ENCODE peak calls at places on chromosomes 5 and 9, in eight cellular contexts. One of them, this sample, is unnamed.

GRCh38 chr5:133859073-133859472 is 109.4 kb downstream of the C5orf15 start:
- DNase-seq in progenitor cell of endocrine pancreas: no peak
- DNase-seq in mesendoderm: no peak
- DNase-seq in lung microvascular endothelial cell: no peak
- DNase-seq in HFFc6: no peak
- DNase-seq in transverse colon: no peak
- DNase-seq in stimulated activated CD4-positive, alpha-beta T cell treated with anti-CD3 and anti-CD28 coated beads, Interleukin-2, amount 100 ng/mL, for 4 hours: no peak
- DNase-seq in nucleus accumbens: no peak
- DNase-seq in this sample: no peak

GRCh38 chr9:113931140-113931539 is 55.0 kb downstream of the ZNF618 start:
- DNase-seq in progenitor cell of endocrine pancreas: no peak
- DNase-seq in mesendoderm: no peak
- DNase-seq in lung microvascular endothelial cell: no peak
- DNase-seq in HFFc6: no peak
- DNase-seq in transverse colon: no peak
- DNase-seq in stimulated activated CD4-positive, alpha-beta T cell treated with anti-CD3 and anti-CD28 coated beads, Interleukin-2, amount 100 ng/mL, for 4 hours: no peak
- DNase-seq in nucleus accumbens: no peak
- DNase-seq in this sample: no peak

GRCh38 chr5:27038476-27038875 is at the start of gene CDH9:
- DNase-seq in progenitor cell of endocrine pancreas: no peak
- DNase-seq in mesendoderm: peak; percentile 10
- DNase-seq in lung microvascular endothelial cell: no peak
- DNase-seq in HFFc6: no peak
- DNase-seq in transverse colon: no peak
- DNase-seq in stimulated activated CD4-positive, alpha-beta T cell treated with anti-CD3 and anti-CD28 coated beads, Interleukin-2, amount 100 ng/mL, for 4 hours: no peak
- DNase-seq in nucleus accumbens: no peak
- DNase-seq in this sample: no peak

GRCh38 chr9:75889977-75890540 is 414 bp upstream of the PCSK5 start:
- DNase-seq in progenitor cell of endocrine pancreas: no peak
- DNase-seq in mesendoderm: no peak
- DNase-seq in lung microvascular endothelial cell: peak; percentile 44
- DNase-seq in HFFc6: peak; percentile 41
- DNase-seq in transverse colon: peak; percentile 60
- DNase-seq in stimulated activated CD4-positive, alpha-beta T cell treated with anti-CD3 and anti-CD28 coated beads, Interleukin-2, amount 100 ng/mL, for 4 hours: no peak
- DNase-seq in nucleus accumbens: no peak
- DNase-seq in this sample: no peak

GRCh38 chr5:154995679-154996078 is 17.9 kb upstream of the KIF4B start:
- DNase-seq in progenitor cell of endocrine pancreas: no peak
- DNase-seq in mesendoderm: peak; percentile 72
- DNase-seq in lung microvascular endothelial cell: peak; percentile 46
- DNase-seq in HFFc6: no peak
- DNase-seq in transverse colon: no peak
- DNase-seq in stimulated activated CD4-positive, alpha-beta T cell treated with anti-CD3 and anti-CD28 coated beads, Interleukin-2, amount 100 ng/mL, for 4 hours: no peak
- DNase-seq in nucleus accumbens: no peak
- DNase-seq in this sample: no peak

GRCh38 chr5:15938186-15938585 is 241.4 kb downstream of the MARCHF11 start:
- DNase-seq in progenitor cell of endocrine pancreas: no peak
- DNase-seq in mesendoderm: no peak
- DNase-seq in lung microvascular endothelial cell: no peak
- DNase-seq in HFFc6: no peak
- DNase-seq in transverse colon: no peak
- DNase-seq in stimulated activated CD4-positive, alpha-beta T cell treated with anti-CD3 and anti-CD28 coated beads, Interleukin-2, amount 100 ng/mL, for 4 hours: no peak
- DNase-seq in nucleus accumbens: no peak
- DNase-seq in this sample: no peak

GRCh38 chr5:180825768-180826525 is 23.3 kb upstream of the MGAT1 start:
- DNase-seq in progenitor cell of endocrine pancreas: no peak
- DNase-seq in mesendoderm: no peak
- DNase-seq in lung microvascular endothelial cell: peak; percentile 82
- DNase-seq in HFFc6: peak; percentile 81
- DNase-seq in transverse colon: peak; percentile 65
- DNase-seq in stimulated activated CD4-positive, alpha-beta T cell treated with anti-CD3 and anti-CD28 coated beads, Interleukin-2, amount 100 ng/mL, for 4 hours: no peak
- DNase-seq in nucleus accumbens: no peak
- DNase-seq in this sample: no peak

GRCh38 chr9:99113418-99114048 is 8.6 kb downstream of the TGFBR1 start:
- DNase-seq in progenitor cell of endocrine pancreas: no peak
- DNase-seq in mesendoderm: no peak
- DNase-seq in lung microvascular endothelial cell: no peak
- DNase-seq in HFFc6: no peak
- DNase-seq in transverse colon: no peak
- DNase-seq in stimulated activated CD4-positive, alpha-beta T cell treated with anti-CD3 and anti-CD28 coated beads, Interleukin-2, amount 100 ng/mL, for 4 hours: no peak
- DNase-seq in nucleus accumbens: no peak
- DNase-seq in this sample: no peak

GRCh38 chr5:27124590-27124989 is 86.2 kb upstream of the CDH9 start:
- DNase-seq in progenitor cell of endocrine pancreas: no peak
- DNase-seq in mesendoderm: peak; percentile 51
- DNase-seq in lung microvascular endothelial cell: no peak
- DNase-seq in HFFc6: peak; percentile 19
- DNase-seq in transverse colon: no peak
- DNase-seq in stimulated activated CD4-positive, alpha-beta T cell treated with anti-CD3 and anti-CD28 coated beads, Interleukin-2, amount 100 ng/mL, for 4 hours: no peak
- DNase-seq in nucleus accumbens: no peak
- DNase-seq in this sample: no peak

GRCh38 chr9:16782490-16782889 is 88.0 kb downstream of the BNC2 start:
- DNase-seq in progenitor cell of endocrine pancreas: no peak
- DNase-seq in mesendoderm: no peak
- DNase-seq in lung microvascular endothelial cell: no peak
- DNase-seq in HFFc6: no peak
- DNase-seq in transverse colon: no peak
- DNase-seq in stimulated activated CD4-positive, alpha-beta T cell treated with anti-CD3 and anti-CD28 coated beads, Interleukin-2, amount 100 ng/mL, for 4 hours: no peak
- DNase-seq in nucleus accumbens: no peak
- DNase-seq in this sample: no peak

GRCh38 chr5:150604894-150605440 is 35.5 kb upstream of the SYNPO start:
- DNase-seq in progenitor cell of endocrine pancreas: no peak
- DNase-seq in mesendoderm: no peak
- DNase-seq in lung microvascular endothelial cell: no peak
- DNase-seq in HFFc6: no peak
- DNase-seq in transverse colon: no peak
- DNase-seq in stimulated activated CD4-positive, alpha-beta T cell treated with anti-CD3 and anti-CD28 coated beads, Interleukin-2, amount 100 ng/mL, for 4 hours: no peak
- DNase-seq in nucleus accumbens: no peak
- DNase-seq in this sample: no peak

GRCh38 chr5:143094087-143094511 is 309.4 kb downstream of the NR3C1 start:
- DNase-seq in progenitor cell of endocrine pancreas: no peak
- DNase-seq in mesendoderm: peak; percentile 97
- DNase-seq in lung microvascular endothelial cell: no peak
- DNase-seq in HFFc6: no peak
- DNase-seq in transverse colon: no peak
- DNase-seq in stimulated activated CD4-positive, alpha-beta T cell treated with anti-CD3 and anti-CD28 coated beads, Interleukin-2, amount 100 ng/mL, for 4 hours: no peak
- DNase-seq in nucleus accumbens: no peak
- DNase-seq in this sample: no peak

GRCh38 chr5:178435321-178436238 is 154.6 kb downstream of the COL23A1 start:
- DNase-seq in progenitor cell of endocrine pancreas: no peak
- DNase-seq in mesendoderm: no peak
- DNase-seq in lung microvascular endothelial cell: no peak
- DNase-seq in HFFc6: no peak
- DNase-seq in transverse colon: no peak
- DNase-seq in stimulated activated CD4-positive, alpha-beta T cell treated with anti-CD3 and anti-CD28 coated beads, Interleukin-2, amount 100 ng/mL, for 4 hours: no peak
- DNase-seq in nucleus accumbens: no peak
- DNase-seq in this sample: no peak

GRCh38 chr5:152532714-152533113 is 127.6 kb upstream of the NMUR2 start:
- DNase-seq in progenitor cell of endocrine pancreas: no peak
- DNase-seq in mesendoderm: peak; percentile 74
- DNase-seq in lung microvascular endothelial cell: peak; percentile 68
- DNase-seq in HFFc6: peak; percentile 62
- DNase-seq in transverse colon: no peak
- DNase-seq in stimulated activated CD4-positive, alpha-beta T cell treated with anti-CD3 and anti-CD28 coated beads, Interleukin-2, amount 100 ng/mL, for 4 hours: no peak
- DNase-seq in nucleus accumbens: no peak
- DNase-seq in this sample: no peak

GRCh38 chr5:60196382-60197113 is 303.0 kb upstream of the PDE4D start:
- DNase-seq in progenitor cell of endocrine pancreas: no peak
- DNase-seq in mesendoderm: peak; percentile 51
- DNase-seq in lung microvascular endothelial cell: peak; percentile 94
- DNase-seq in HFFc6: peak; percentile 84
- DNase-seq in transverse colon: no peak
- DNase-seq in stimulated activated CD4-positive, alpha-beta T cell treated with anti-CD3 and anti-CD28 coated beads, Interleukin-2, amount 100 ng/mL, for 4 hours: no peak
- DNase-seq in nucleus accumbens: no peak
- DNase-seq in this sample: no peak

GRCh38 chr9:34378376-34379060 is 1.8 kb upstream of the MYORG start:
- DNase-seq in progenitor cell of endocrine pancreas: no peak
- DNase-seq in mesendoderm: no peak
- DNase-seq in lung microvascular endothelial cell: no peak
- DNase-seq in HFFc6: no peak
- DNase-seq in transverse colon: no peak
- DNase-seq in stimulated activated CD4-positive, alpha-beta T cell treated with anti-CD3 and anti-CD28 coated beads, Interleukin-2, amount 100 ng/mL, for 4 hours: no peak
- DNase-seq in nucleus accumbens: no peak
- DNase-seq in this sample: no peak

GRCh38 chr9:74742792-74743389 is 144.8 kb downstream of the TRPM6 start:
- DNase-seq in progenitor cell of endocrine pancreas: no peak
- DNase-seq in mesendoderm: peak; percentile 36
- DNase-seq in lung microvascular endothelial cell: peak; percentile 50
- DNase-seq in HFFc6: peak; percentile 9
- DNase-seq in transverse colon: peak; percentile 14
- DNase-seq in stimulated activated CD4-positive, alpha-beta T cell treated with anti-CD3 and anti-CD28 coated beads, Interleukin-2, amount 100 ng/mL, for 4 hours: no peak
- DNase-seq in nucleus accumbens: peak; percentile 8
- DNase-seq in this sample: no peak

GRCh38 chr9:126986506-126986951 is 71.9 kb downstream of the RALGPS1 start:
- DNase-seq in progenitor cell of endocrine pancreas: no peak
- DNase-seq in mesendoderm: no peak
- DNase-seq in lung microvascular endothelial cell: no peak
- DNase-seq in HFFc6: no peak
- DNase-seq in transverse colon: peak; percentile 25
- DNase-seq in stimulated activated CD4-positive, alpha-beta T cell treated with anti-CD3 and anti-CD28 coated beads, Interleukin-2, amount 100 ng/mL, for 4 hours: peak; percentile 15
- DNase-seq in nucleus accumbens: no peak
- DNase-seq in this sample: peak; percentile 46

GRCh38 chr5:932151-932627 is 39.5 kb downstream of the TRIP13 start:
- DNase-seq in progenitor cell of endocrine pancreas: no peak
- DNase-seq in mesendoderm: no peak
- DNase-seq in lung microvascular endothelial cell: no peak
- DNase-seq in HFFc6: no peak
- DNase-seq in transverse colon: no peak
- DNase-seq in stimulated activated CD4-positive, alpha-beta T cell treated with anti-CD3 and anti-CD28 coated beads, Interleukin-2, amount 100 ng/mL, for 4 hours: no peak
- DNase-seq in nucleus accumbens: no peak
- DNase-seq in this sample: no peak

GRCh38 chr5:147321569-147321968 is 86.7 kb downstream of the STK32A start:
- DNase-seq in progenitor cell of endocrine pancreas: no peak
- DNase-seq in mesendoderm: no peak
- DNase-seq in lung microvascular endothelial cell: no peak
- DNase-seq in HFFc6: no peak
- DNase-seq in transverse colon: no peak
- DNase-seq in stimulated activated CD4-positive, alpha-beta T cell treated with anti-CD3 and anti-CD28 coated beads, Interleukin-2, amount 100 ng/mL, for 4 hours: no peak
- DNase-seq in nucleus accumbens: no peak
- DNase-seq in this sample: no peak

This sample was measured in activated CD4-positive, alpha-beta T cell treated with anti-CD3 and anti-CD28 coated beads for 4 hours.